ENCODE peak calls at places on chromosomes 1 and 21, in nine cellular contexts. O, I, S, C, Y, A, J, G and L are unnamed samples.

GRCh38 chr21:27812279-27812678 is 845.4 kb upstream of the ADAMTS5 start:
- DNase-seq in O (no peak), G (no peak), A (no peak), C (no peak), Y (no peak), S (no peak), I (no peak), J (no peak), L (peak)

GRCh38 chr1:29379438-29380073 is 143.2 kb downstream of the PTPRU start:
- DNase-seq in S (peak), A (no peak), J (no peak), Y (no peak), C (no peak), G (no peak), O (no peak), I (peak), L (peak)

GRCh38 chr21:40019076-40019475 is 151.8 kb downstream of the PCP4 start:
- DNase-seq in O (no peak), I (no peak), Y (no peak), C (no peak), S (no peak), A (no peak), J (no peak), G (no peak), L (no peak)

GRCh38 chr1:154878371-154879355 is 8.6 kb upstream of the KCNN3 start:
- DNase-seq in J (peak), I (peak), C (no peak), A (peak), Y (peak), S (peak), O (peak), G (peak), L (peak)

GRCh38 chr1:25671929-25672328 is 55.3 kb downstream of the MAN1C1 start:
- DNase-seq in C (no peak), G (no peak), A (no peak), Y (no peak), O (peak), J (no peak), S (no peak), I (no peak), L (no peak)

GRCh38 chr1:15056515-15057285 is 96.8 kb upstream of the TMEM51 start:
- DNase-seq in O (no peak), A (no peak), I (no peak), J (no peak), G (no peak), Y (no peak), C (no peak), S (peak), L (peak)

GRCh38 chr21:46457801-46458314 is 833 bp upstream of the DIP2A start:
- DNase-seq in A (peak), I (peak), O (peak), S (peak), C (no peak), J (no peak), G (peak), Y (peak), L (peak)

GRCh38 chr1:240658312-240658975 is 46.5 kb upstream of the GREM2 start:
- DNase-seq in S (peak), C (peak), I (no peak), Y (no peak), O (no peak), G (no peak), A (no peak), J (no peak), L (no peak)

GRCh38 chr21:44904141-44904923 is 16.4 kb downstream of the ITGB2 start:
- DNase-seq in Y (no peak), G (no peak), J (no peak), A (no peak), I (no peak), C (no peak), S (no peak), O (no peak), L (no peak)

GRCh38 chr1:214419650-214420049 is 131.8 kb downstream of the PTPN14 start:
- DNase-seq in G (no peak), Y (no peak), A (no peak), S (no peak), C (no peak), I (no peak), O (no peak), J (no peak), L (no peak)

GRCh38 chr21:38365521-38365920 is 108.7 kb downstream of the KCNJ15 start:
- DNase-seq in O (no peak), Y (no peak), S (no peak), C (no peak), G (no peak), A (no peak), I (no peak), J (no peak), L (no peak)

GRCh38 chr1:157196245-157196543 is 58.0 kb upstream of the ETV3 start:
- DNase-seq in O (no peak), C (no peak), A (no peak), S (no peak), Y (no peak), J (no peak), G (no peak), I (no peak), L (no peak)

GRCh38 chr1:183580281-183580682 is 10.0 kb downstream of the NCF2 start:
- DNase-seq in C (no peak), G (no peak), J (no peak), Y (no peak), O (no peak), S (peak), A (no peak), I (peak), L (no peak)

GRCh38 chr1:236356141-236356540 is 37.9 kb upstream of the EDARADD start:
- DNase-seq in C (no peak), J (no peak), S (no peak), Y (no peak), O (no peak), I (no peak), A (no peak), G (no peak), L (no peak)

GRCh38 chr1:163877016-163877415 is 555.3 kb downstream of the NUF2 start:
- DNase-seq in I (no peak), C (peak), A (no peak), J (no peak), Y (no peak), S (peak), O (no peak), G (no peak), L (no peak)

GRCh38 chr1:30908446-30908885 is at the start of gene SDC3:
- DNase-seq in I (peak), S (no peak), J (no peak), C (no peak), A (peak), O (no peak), G (peak), Y (no peak), L (no peak)

GRCh38 chr1:150469291-150469690 is 17.9 kb upstream of the TARS2 start:
- DNase-seq in Y (no peak), G (no peak), O (no peak), A (no peak), I (no peak), J (no peak), S (no peak), C (no peak), L (peak)

GRCh38 chr21:39114871-39115658 is 68.2 kb downstream of the PSMG1 start:
- DNase-seq in S (no peak), A (no peak), G (no peak), J (no peak), C (no peak), O (peak), I (no peak), Y (no peak), L (peak)

GRCh38 chr1:226821719-226822085 is 48.7 kb upstream of the PSEN2 start:
- DNase-seq in J (no peak), C (no peak), I (peak), S (no peak), A (no peak), O (no peak), Y (no peak), G (no peak), L (no peak)

GRCh38 chr1:226548281-226549093 is at the start of gene STUM:
- DNase-seq in O (peak), C (no peak), S (no peak), I (peak), Y (no peak), A (peak), G (peak), J (no peak), L (peak)

GRCh38 chr1:226091461-226091860 is 28.9 kb downstream of the H3-3A start:
- DNase-seq in J (no peak), C (no peak), I (no peak), G (no peak), Y (no peak), A (no peak), S (no peak), O (no peak), L (no peak)

GRCh38 chr1:62722796-62723195 is 34.6 kb upstream of the DOCK7 start:
- DNase-seq in A (no peak), I (no peak), C (no peak), J (no peak), G (no peak), S (no peak), Y (no peak), O (no peak), L (no peak)

GRCh38 chr1:20475002-20475401 is 11.0 kb downstream of the CAMK2N1 start:
- DNase-seq in G (no peak), O (no peak), I (no peak), C (no peak), S (no peak), Y (no peak), J (no peak), A (no peak), L (no peak)

GRCh38 chr1:44294588-44295007 is 60.5 kb downstream of the ERI3 start:
- DNase-seq in C (peak), G (no peak), J (no peak), I (no peak), S (peak), O (no peak), Y (no peak), A (peak), L (no peak)

GRCh38 chr21:28991861-28992525 is 684 bp downstream of the LTN1 start:
- DNase-seq in I (peak), J (no peak), S (no peak), O (no peak), C (no peak), G (no peak), A (peak), Y (no peak), L (peak)

GRCh38 chr1:155128755-155129473 is 1.2 kb downstream of the EFNA1 start:
- DNase-seq in G (peak), J (no peak), I (peak), O (no peak), Y (peak), S (no peak), A (peak), C (no peak), L (peak)

GRCh38 chr1:11533790-11534787 is 55.1 kb downstream of the DISP3 start:
- DNase-seq in A (no peak), I (no peak), Y (no peak), G (no peak), C (no peak), S (no peak), O (no peak), J (no peak), L (no peak)

GRCh38 chr1:28091043-28091781 is 2.8 kb upstream of the EYA3 start:
- DNase-seq in G (peak), I (peak), S (peak), A (peak), J (peak), O (peak), Y (peak), C (no peak), L (peak)

GRCh38 chr1:232923739-232924386 is 26.5 kb upstream of the NTPCR start:
- DNase-seq in G (no peak), Y (peak), J (peak), S (no peak), A (no peak), I (no peak), O (no peak), C (peak), L (peak)

GRCh38 chr1:61149010-61149860 is 66.9 kb downstream of the NFIA start:
- DNase-seq in I (no peak), O (no peak), Y (no peak), G (no peak), C (no peak), J (no peak), S (no peak), A (no peak), L (peak)

GRCh38 chr1:164702216-164702615 is 143.2 kb downstream of the PBX1 start:
- DNase-seq in G (no peak), O (no peak), Y (no peak), C (no peak), S (peak), A (no peak), I (no peak), J (no peak), L (no peak)

GRCh38 chr1:8137406-8138244 is 111.5 kb upstream of the ERRFI1 start:
- DNase-seq in Y (no peak), C (peak), J (no peak), I (peak), S (peak), A (no peak), G (peak), O (peak), L (peak)